ENCODE peak calls at places on chromosome 3, in five cellular contexts. X is CD8-positive, alpha-beta T cell; A is lung; Z is fibroblast of lung; T is mammary epithelial cell. P is an unnamed sample.
A peak's percentile ranks its signal among the peaks of the same experiment; 100 is the strongest.

GRCh38 chr3:9778518-9779129 is 8.9 kb upstream of the CAMK1 start:
- DNase-seq in X (no peak), A (no peak), Z (peak; percentile 32), T (no peak), P (no peak)

GRCh38 chr3:150291515-150291914 is 116.6 kb upstream of the TSC22D2 start:
- DNase-seq in X (no peak), A (no peak), Z (no peak), T (no peak), P (no peak)

GRCh38 chr3:14143826-14144225 is 19.0 kb downstream of the TMEM43 start:
- DNase-seq in X (no peak), A (peak; percentile 57), Z (peak; percentile 95), T (peak; percentile 68), P (peak; percentile 92)

GRCh38 chr3:33372218-33373081 is 67.8 kb downstream of the UBP1 start:
- DNase-seq in X (peak; percentile 35), A (no peak), Z (peak; percentile 78), T (peak; percentile 78), P (no peak)

GRCh38 chr3:196156160-196156559 is 55.0 kb downstream of the ZDHHC19 start:
- DNase-seq in X (no peak), A (no peak), Z (no peak), T (no peak), P (no peak)

GRCh38 chr3:152051501-152052404 is 178.3 kb downstream of the SUCNR1 start:
- DNase-seq in X (no peak), A (no peak), Z (peak; percentile 47), T (no peak), P (peak; percentile 66)

GRCh38 chr3:136751259-136752045 is 726 bp downstream of the STAG1 start:
- DNase-seq in X (peak; percentile 64), A (peak; percentile 74), Z (peak; percentile 74), T (peak; percentile 68), P (no peak)

GRCh38 chr3:66532160-66532587 is 31.4 kb upstream of the LRIG1 start:
- DNase-seq in X (no peak), A (no peak), Z (no peak), T (no peak), P (no peak)

GRCh38 chr3:5002174-5002870 is 23.1 kb downstream of the BHLHE40 start:
- DNase-seq in X (peak; percentile 52), A (no peak), Z (no peak), T (no peak), P (no peak)

GRCh38 chr3:31305324-31305723 is 227.4 kb upstream of the STT3B start:
- DNase-seq in X (no peak), A (no peak), Z (no peak), T (no peak), P (no peak)

DNA sequence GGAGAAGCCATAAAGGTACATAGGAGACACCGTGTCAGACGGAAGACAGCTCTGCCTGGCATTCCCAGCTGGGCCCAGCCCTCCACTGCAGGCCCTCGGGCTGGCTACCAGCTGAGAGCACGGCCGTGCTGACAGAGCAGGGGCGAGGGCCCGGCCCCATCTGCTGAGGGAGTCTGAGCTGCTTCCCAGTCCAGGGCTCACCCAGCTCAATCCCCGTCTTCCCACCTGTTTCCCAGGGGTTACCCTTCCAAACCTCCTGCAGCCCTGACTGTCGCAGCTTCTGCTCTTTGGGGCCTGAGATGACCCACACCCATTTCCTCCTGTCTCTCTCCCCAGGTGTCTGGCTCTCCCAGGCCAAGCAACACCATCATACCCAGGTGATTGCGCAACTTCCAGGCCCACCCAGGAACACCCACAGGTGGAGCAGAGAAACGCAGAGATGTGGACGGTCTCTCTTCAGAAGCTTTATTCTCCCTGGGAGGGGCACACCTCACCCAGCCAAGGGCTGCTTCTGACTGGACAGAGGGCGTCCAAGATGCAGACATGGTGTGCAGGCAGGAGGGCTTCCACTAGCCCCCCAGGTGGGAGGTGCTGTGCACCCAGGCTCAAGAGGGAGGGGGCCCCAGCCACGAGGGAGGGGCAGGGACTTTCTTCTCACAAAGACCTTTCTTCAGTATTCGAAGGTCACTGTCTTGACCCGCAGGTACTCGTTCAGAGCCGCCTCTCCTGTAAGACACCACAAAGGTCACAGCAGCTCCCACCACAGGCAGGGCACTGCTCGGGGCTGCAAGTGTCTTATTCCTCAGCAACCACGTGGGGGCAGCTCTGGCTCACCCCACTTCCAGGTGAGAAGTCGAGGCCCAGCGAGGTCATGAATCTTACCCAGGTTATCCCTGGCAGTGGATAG is 19.4 kb upstream of the SLC41A3 start:
- DNase-seq in X (no peak), A (no peak), Z (no peak), T (no peak), P (no peak)
- TF ChIP-seq CTCF in X (no peak), A (no peak), Z (no peak), T (no peak), P (no peak)

GRCh38 chr3:141368925-141369794 is 856 bp downstream of the ZBTB38 start:
- DNase-seq in X (no peak), A (no peak), Z (peak; percentile 86), T (no peak), P (no peak)

GRCh38 chr3:141365206-141365605 is 3.1 kb upstream of the ZBTB38 start:
- DNase-seq in X (no peak), A (no peak), Z (no peak), T (no peak), P (no peak)

GRCh38 chr3:141366285-141367037 is 1.8 kb upstream of the ZBTB38 start:
- DNase-seq in X (no peak), A (peak; percentile 63), Z (peak; percentile 99), T (peak; percentile 87), P (peak; percentile 82)

GRCh38 chr3:141368062-141368924 is at the start of gene ZBTB38:
- DNase-seq in X (no peak), A (peak; percentile 93), Z (peak; percentile 96), T (peak; percentile 92), P (peak; percentile 81)

GRCh38 chr3:141367038-141367730 is 1.1 kb upstream of the ZBTB38 start:
- DNase-seq in X (no peak), A (no peak), Z (peak; percentile 100), T (peak; percentile 100), P (peak; percentile 99)
- H3K4me3 ChIP-seq in X (no peak overlapping the region), A (no peak overlapping the region), Z (no peak overlapping the region), T (no peak overlapping the region), P (no peak overlapping the region)

DNA sequence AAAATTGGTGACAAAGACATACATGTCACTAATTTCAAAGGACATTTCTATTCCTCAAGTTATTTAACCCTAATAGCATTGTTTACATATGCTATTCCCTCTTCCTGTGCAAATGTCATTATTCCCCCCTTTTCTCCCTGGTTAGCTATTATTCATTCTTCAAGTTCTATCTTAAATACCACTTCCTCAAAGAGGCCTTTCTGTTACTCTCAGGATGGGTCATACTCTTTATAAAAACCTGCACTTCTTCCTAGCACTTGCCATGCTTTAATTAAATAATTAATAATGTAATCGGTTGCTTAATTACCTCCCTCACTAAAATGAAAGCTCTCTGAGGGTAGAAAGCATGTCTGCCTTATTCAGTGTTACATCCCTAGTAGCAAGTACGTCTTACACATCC is 88.5 kb downstream of the XRN1 start:
- DNase-seq in X (no peak), A (no peak), Z (no peak), T (no peak), P (no peak)
- H3K36me3 ChIP-seq in X (peaks cover 30% of the 10 kb centered on the region), A (peaks cover 21% of the 10 kb centered on the region), Z (peaks cover 5% of the 10 kb centered on the region), T (peaks cover 13% of the 10 kb centered on the region), P (peaks cover 5% of the 10 kb centered on the region)

DNA sequence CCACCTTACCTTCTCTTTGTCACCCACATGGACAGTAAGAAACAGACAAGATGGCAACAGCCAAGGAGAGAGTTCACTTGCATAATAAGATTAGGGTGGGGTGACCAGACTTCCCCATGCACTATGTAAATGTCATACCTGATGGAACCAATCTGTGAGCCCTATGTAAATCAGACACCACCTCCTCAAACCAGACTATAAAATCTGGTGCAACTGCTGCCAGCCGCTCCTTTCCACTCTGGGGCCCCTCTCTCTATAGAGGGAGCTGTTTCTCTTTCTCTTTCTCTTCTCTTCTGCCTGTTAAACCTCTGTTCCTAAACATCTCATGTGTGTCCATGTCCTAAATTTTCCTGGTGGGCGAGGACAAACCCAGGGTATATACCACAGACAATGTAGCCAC is 405.5 kb upstream of the CNTN4 start:
- DNase-seq in X (no peak), A (no peak), Z (no peak), T (peak; percentile 2), P (no peak)
- TF ChIP-seq CTCF in X (no peak), A (no peak), Z (no peak), T (no peak), P (no peak)

DNA sequence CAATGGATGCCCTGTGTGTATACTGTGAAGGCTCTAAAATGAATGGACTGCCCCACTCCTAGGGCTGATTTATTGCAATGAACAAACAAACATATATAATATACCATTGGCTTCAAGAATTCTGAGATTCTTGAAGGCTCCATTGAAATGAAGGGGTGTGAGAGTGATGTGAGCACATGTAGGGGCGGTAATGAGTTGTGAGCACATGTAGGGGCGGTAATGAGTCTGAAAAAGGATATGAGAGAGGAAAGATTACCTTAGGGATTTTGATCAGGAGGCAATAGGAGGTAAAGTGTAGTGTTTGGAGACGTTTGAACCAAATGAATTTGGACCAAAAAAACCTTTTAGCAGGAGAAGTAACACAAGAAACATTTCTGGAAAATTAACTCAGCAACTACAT is 3.7 kb downstream of the FAM162A start:
- DNase-seq in X (no peak), A (no peak), Z (no peak), T (no peak), P (no peak)
- H3K4me3 ChIP-seq in X (no peak overlapping the region), A (no peak overlapping the region), Z (no peak overlapping the region), T (no peak overlapping the region), P (no peak overlapping the region)

GRCh38 chr3:194075802-194076460 is 60.0 kb upstream of the HES1 start:
- DNase-seq in X (no peak), A (no peak), Z (no peak), T (no peak), P (no peak)

GRCh38 chr3:194075088-194075615 is 60.8 kb upstream of the HES1 start:
- DNase-seq in X (no peak), A (no peak), Z (peak; percentile 49), T (no peak), P (no peak)

GRCh38 chr3:194077602-194078001 is 58.3 kb upstream of the HES1 start:
- DNase-seq in X (no peak), A (no peak), Z (no peak), T (no peak), P (no peak)

GRCh38 chr3:194078046-194078445 is 57.9 kb upstream of the HES1 start:
- DNase-seq in X (no peak), A (no peak), Z (no peak), T (no peak), P (no peak)

DNA sequence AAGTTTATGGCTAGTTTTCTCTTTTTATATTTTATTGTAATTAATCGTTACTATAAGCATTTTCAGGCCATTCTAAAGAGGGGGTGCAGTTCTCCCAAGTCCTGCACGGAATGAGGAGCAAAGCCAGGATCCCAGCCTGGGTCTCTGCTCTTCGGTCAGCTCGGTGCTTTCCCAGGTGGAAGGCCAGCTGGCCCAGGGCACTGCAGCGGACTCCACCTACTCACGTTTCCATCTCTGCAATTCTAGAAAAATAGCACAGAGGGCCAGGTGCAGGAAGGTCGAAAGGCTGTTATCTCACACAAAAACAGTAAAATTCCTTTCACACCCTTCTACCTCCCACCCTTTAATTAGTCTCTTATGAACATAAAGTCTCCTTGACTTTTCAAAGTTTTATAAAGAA is 59.5 kb upstream of the HES1 start:
- DNase-seq in X (no peak), A (no peak), Z (no peak), T (no peak), P (no peak)
- H3K36me3 ChIP-seq in X (no peaks in the 10 kb centered on the region), A (no peaks in the 10 kb centered on the region), Z (no peaks in the 10 kb centered on the region), T (no peaks in the 10 kb centered on the region), P (no peaks in the 10 kb centered on the region)